ENCODE peak calls at places on chromosomes 12 and 14, in seven cellular contexts. One of them, this sample, is unnamed.

GRCh38 chr12:92702754-92703679 is at the start of gene PLEKHG7:
- DNase-seq in IMR-90: no peak
- DNase-seq in mesendoderm: no peak
- DNase-seq in neuronal stem cell: no peak
- DNase-seq in H9: no peak
- DNase-seq in H1: no peak
- DNase-seq in trophoblast cell: no peak
- DNase-seq in this sample: no peak

GRCh38 chr12:69555461-69555860 is 29.8 kb upstream of the CCT2 start:
- DNase-seq in IMR-90: peak
- DNase-seq in mesendoderm: no peak
- DNase-seq in neuronal stem cell: no peak
- DNase-seq in H9: no peak
- DNase-seq in H1: no peak
- DNase-seq in trophoblast cell: peak
- DNase-seq in this sample: peak

GRCh38 chr12:24754690-24755638 is 193.9 kb downstream of the BCAT1 start:
- DNase-seq in IMR-90: peak
- DNase-seq in mesendoderm: peak
- DNase-seq in neuronal stem cell: no peak
- DNase-seq in H9: no peak
- DNase-seq in H1: no peak
- DNase-seq in trophoblast cell: peak
- DNase-seq in this sample: peak

GRCh38 chr12:131990980-131991305 is 41.2 kb downstream of the EP400 start:
- DNase-seq in IMR-90: no peak
- DNase-seq in mesendoderm: no peak
- DNase-seq in neuronal stem cell: no peak
- DNase-seq in H9: no peak
- DNase-seq in H1: peak
- DNase-seq in trophoblast cell: no peak
- DNase-seq in this sample: no peak

GRCh38 chr14:23566782-23567185 is 807 bp downstream of the AP1G2 start:
- DNase-seq in IMR-90: no peak
- DNase-seq in mesendoderm: no peak
- DNase-seq in neuronal stem cell: no peak
- DNase-seq in H9: no peak
- DNase-seq in H1: no peak
- DNase-seq in trophoblast cell: no peak
- DNase-seq in this sample: peak

GRCh38 chr14:101939771-101940170 is 24.6 kb upstream of the DYNC1H1 start:
- DNase-seq in IMR-90: no peak
- DNase-seq in mesendoderm: no peak
- DNase-seq in neuronal stem cell: no peak
- DNase-seq in H9: no peak
- DNase-seq in H1: no peak
- DNase-seq in trophoblast cell: peak
- DNase-seq in this sample: no peak

GRCh38 chr12:133010657-133011297 is 24.6 kb downstream of the ZNF26 start:
- DNase-seq in IMR-90: no peak
- DNase-seq in mesendoderm: peak
- DNase-seq in neuronal stem cell: no peak
- DNase-seq in H9: no peak
- DNase-seq in H1: no peak
- DNase-seq in trophoblast cell: no peak
- DNase-seq in this sample: peak

GRCh38 chr12:10366875-10367274 is 23.0 kb downstream of the KLRK1 start:
- DNase-seq in IMR-90: no peak
- DNase-seq in mesendoderm: peak
- DNase-seq in neuronal stem cell: no peak
- DNase-seq in H9: no peak
- DNase-seq in H1: no peak
- DNase-seq in trophoblast cell: no peak
- DNase-seq in this sample: peak

GRCh38 chr12:101866615-101867373 is 10.6 kb upstream of the DRAM1 start:
- DNase-seq in IMR-90: no peak
- DNase-seq in mesendoderm: no peak
- DNase-seq in neuronal stem cell: no peak
- DNase-seq in H9: peak
- DNase-seq in H1: no peak
- DNase-seq in trophoblast cell: no peak
- DNase-seq in this sample: no peak

GRCh38 chr14:77098470-77099353 is 654 bp downstream of the CIPC start:
- DNase-seq in IMR-90: no peak
- DNase-seq in mesendoderm: no peak
- DNase-seq in neuronal stem cell: no peak
- DNase-seq in H9: peak
- DNase-seq in H1: no peak
- DNase-seq in trophoblast cell: peak
- DNase-seq in this sample: no peak

GRCh38 chr12:15629108-15629507 is 160.1 kb downstream of the EPS8 start:
- DNase-seq in IMR-90: peak
- DNase-seq in mesendoderm: peak
- DNase-seq in neuronal stem cell: peak
- DNase-seq in H9: no peak
- DNase-seq in H1: no peak
- DNase-seq in trophoblast cell: peak
- DNase-seq in this sample: peak

GRCh38 chr12:65892905-65893304 is 68.6 kb downstream of the HMGA2 start:
- DNase-seq in IMR-90: peak
- DNase-seq in mesendoderm: no peak
- DNase-seq in neuronal stem cell: no peak
- DNase-seq in H9: no peak
- DNase-seq in H1: no peak
- DNase-seq in trophoblast cell: no peak
- DNase-seq in this sample: peak

GRCh38 chr14:71309756-71310155 is 402.5 kb downstream of the PCNX1 start:
- DNase-seq in IMR-90: no peak
- DNase-seq in mesendoderm: peak
- DNase-seq in neuronal stem cell: no peak
- DNase-seq in H9: no peak
- DNase-seq in H1: no peak
- DNase-seq in trophoblast cell: no peak
- DNase-seq in this sample: no peak

GRCh38 chr12:124625867-124626675 is 58.7 kb upstream of the NCOR2 start:
- DNase-seq in IMR-90: peak
- DNase-seq in mesendoderm: no peak
- DNase-seq in neuronal stem cell: no peak
- DNase-seq in H9: no peak
- DNase-seq in H1: no peak
- DNase-seq in trophoblast cell: peak
- DNase-seq in this sample: peak

GRCh38 chr12:21697829-21698630 is 40.4 kb upstream of the LDHB start:
- DNase-seq in IMR-90: peak
- DNase-seq in mesendoderm: peak
- DNase-seq in neuronal stem cell: peak
- DNase-seq in H9: no peak
- DNase-seq in H1: no peak
- DNase-seq in trophoblast cell: peak
- DNase-seq in this sample: peak

GRCh38 chr12:56223571-56224101 is 506 bp upstream of the NABP2 start:
- DNase-seq in IMR-90: no peak
- DNase-seq in mesendoderm: no peak
- DNase-seq in neuronal stem cell: no peak
- DNase-seq in H9: no peak
- DNase-seq in H1: no peak
- DNase-seq in trophoblast cell: no peak
- DNase-seq in this sample: no peak
- H3K27ac ChIP-seq in IMR-90: peak
- H3K27ac ChIP-seq in mesendoderm: peak
- H3K27ac ChIP-seq in neuronal stem cell: peak
- H3K27ac ChIP-seq in H9: peak
- H3K27ac ChIP-seq in H1: peak
- H3K27ac ChIP-seq in trophoblast cell: peak
- H3K27ac ChIP-seq in this sample: peak

GRCh38 chr14:73253323-73253610 is 16.0 kb downstream of the PAPLN start:
- DNase-seq in IMR-90: no peak
- DNase-seq in mesendoderm: no peak
- DNase-seq in neuronal stem cell: no peak
- DNase-seq in H9: no peak
- DNase-seq in H1: no peak
- DNase-seq in trophoblast cell: no peak
- DNase-seq in this sample: no peak

GRCh38 chr14:73253721-73254120 is 16.4 kb downstream of the PAPLN start:
- DNase-seq in IMR-90: no peak
- DNase-seq in mesendoderm: no peak
- DNase-seq in neuronal stem cell: no peak
- DNase-seq in H9: no peak
- DNase-seq in H1: no peak
- DNase-seq in trophoblast cell: no peak
- DNase-seq in this sample: no peak

GRCh38 chr14:73255005-73255400 is 17.7 kb downstream of the PAPLN start:
- DNase-seq in IMR-90: no peak
- DNase-seq in mesendoderm: no peak
- DNase-seq in neuronal stem cell: no peak
- DNase-seq in H9: no peak
- DNase-seq in H1: no peak
- DNase-seq in trophoblast cell: no peak
- DNase-seq in this sample: no peak

GRCh38 chr14:73255693-73256225 is 18.5 kb downstream of the PAPLN start:
- DNase-seq in IMR-90: no peak
- DNase-seq in mesendoderm: no peak
- DNase-seq in neuronal stem cell: no peak
- DNase-seq in H9: no peak
- DNase-seq in H1: no peak
- DNase-seq in trophoblast cell: no peak
- DNase-seq in this sample: no peak

GRCh38 chr14:73254247-73255004 is 17.1 kb downstream of the PAPLN start:
- DNase-seq in IMR-90: no peak
- DNase-seq in mesendoderm: no peak
- DNase-seq in neuronal stem cell: no peak
- DNase-seq in H9: no peak
- DNase-seq in H1: no peak
- DNase-seq in trophoblast cell: peak
- DNase-seq in this sample: no peak
- H3K18ac ChIP-seq in IMR-90: no peak
- H3K18ac ChIP-seq in mesendoderm: no peak
- H3K18ac ChIP-seq in neuronal stem cell: peak
- H3K18ac ChIP-seq in H9: no peak
- H3K18ac ChIP-seq in H1: no peak
- H3K18ac ChIP-seq in trophoblast cell: no peak
- H3K18ac ChIP-seq in this sample: no peak

GRCh38 chr12:52874573-52875435 is 26.0 kb upstream of the KRT78 start:
- DNase-seq in IMR-90: no peak
- DNase-seq in mesendoderm: no peak
- DNase-seq in neuronal stem cell: no peak
- DNase-seq in H9: no peak
- DNase-seq in H1: no peak
- DNase-seq in trophoblast cell: peak
- DNase-seq in this sample: no peak

GRCh38 chr12:52873832-52874572 is 25.2 kb upstream of the KRT78 start:
- DNase-seq in IMR-90: peak
- DNase-seq in mesendoderm: no peak
- DNase-seq in neuronal stem cell: no peak
- DNase-seq in H9: peak
- DNase-seq in H1: peak
- DNase-seq in trophoblast cell: peak
- DNase-seq in this sample: peak

GRCh38 chr12:52873513-52873831 is 24.7 kb upstream of the KRT78 start:
- DNase-seq in IMR-90: no peak
- DNase-seq in mesendoderm: no peak
- DNase-seq in neuronal stem cell: no peak
- DNase-seq in H9: no peak
- DNase-seq in H1: no peak
- DNase-seq in trophoblast cell: peak
- DNase-seq in this sample: no peak

GRCh38 chr12:52871291-52871961 is 22.6 kb upstream of the KRT78 start:
- DNase-seq in IMR-90: peak
- DNase-seq in mesendoderm: peak
- DNase-seq in neuronal stem cell: no peak
- DNase-seq in H9: no peak
- DNase-seq in H1: no peak
- DNase-seq in trophoblast cell: peak
- DNase-seq in this sample: peak

DNA sequence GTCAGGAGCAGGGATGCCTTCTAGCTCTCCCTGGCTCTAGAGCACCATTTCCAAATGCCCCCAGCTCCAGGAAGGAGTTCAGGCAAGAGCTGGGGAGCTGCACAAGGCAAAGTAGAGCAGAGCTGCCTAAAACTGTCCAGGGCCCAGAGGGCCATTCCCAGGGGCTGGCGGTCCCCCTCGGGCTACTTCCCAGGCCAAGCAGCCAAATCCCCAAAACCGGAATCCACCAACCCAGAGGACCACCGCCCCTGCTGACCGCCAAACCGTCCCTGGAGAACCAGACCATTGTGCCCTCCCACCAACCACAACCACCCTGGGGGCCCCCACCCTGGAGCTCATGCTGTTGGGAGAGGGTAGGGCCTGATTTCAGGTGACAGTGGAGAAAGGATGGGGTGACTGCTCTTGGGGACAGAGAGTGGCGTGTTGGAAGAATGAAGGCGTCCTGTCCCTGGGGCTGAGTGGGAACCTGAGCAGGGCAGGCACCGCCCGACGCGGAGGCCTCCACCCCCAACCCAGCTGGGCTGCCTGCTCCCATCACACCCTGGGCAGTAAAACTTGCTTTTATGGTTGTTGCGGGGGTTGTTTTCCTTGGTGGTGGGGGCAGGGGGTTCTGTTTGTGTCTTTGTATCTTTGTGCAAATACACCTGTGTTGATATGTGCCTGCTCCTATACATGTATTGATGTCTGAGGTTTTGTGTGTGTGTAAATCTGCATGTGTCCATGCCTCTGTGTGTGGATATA is 24.0 kb upstream of the KRT78 start:
- DNase-seq in IMR-90: no peak
- DNase-seq in mesendoderm: no peak
- DNase-seq in neuronal stem cell: no peak
- DNase-seq in H9: no peak
- DNase-seq in H1: no peak
- DNase-seq in trophoblast cell: no peak
- DNase-seq in this sample: no peak
- H3K27ac ChIP-seq in IMR-90: no peak
- H3K27ac ChIP-seq in mesendoderm: no peak
- H3K27ac ChIP-seq in neuronal stem cell: no peak
- H3K27ac ChIP-seq in H9: no peak
- H3K27ac ChIP-seq in H1: no peak
- H3K27ac ChIP-seq in trophoblast cell: no peak
- H3K27ac ChIP-seq in this sample: no peak

DNA sequence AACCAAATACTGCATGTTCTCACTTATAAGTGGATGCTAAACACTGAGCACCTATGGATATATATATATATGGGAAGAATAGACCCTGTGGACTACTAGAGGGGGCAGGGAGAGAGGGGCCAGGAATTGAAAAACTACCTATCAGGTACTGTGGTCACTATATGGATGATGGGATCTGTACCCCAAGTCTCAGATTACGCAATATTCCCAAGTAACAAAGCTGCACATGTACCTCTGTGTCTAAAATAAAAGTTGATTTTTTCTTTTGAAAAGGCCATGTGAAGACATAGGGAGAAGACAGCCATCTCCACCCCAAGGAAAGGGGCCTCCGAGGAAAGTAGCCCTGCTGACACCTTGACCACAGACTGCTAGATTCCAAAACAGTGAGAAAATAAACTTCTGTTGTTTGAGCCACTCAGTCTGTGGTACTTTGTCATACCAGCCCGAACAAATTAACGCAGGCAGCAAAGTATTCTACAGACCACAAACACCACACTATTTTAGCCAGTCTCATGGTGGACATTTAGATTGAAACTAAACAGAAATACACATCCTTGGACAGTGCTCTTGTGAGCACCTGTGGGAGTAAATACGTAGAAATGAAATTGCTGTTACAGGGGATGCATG is 197.1 kb downstream of the EFCAB11 start:
- DNase-seq in IMR-90: no peak
- DNase-seq in mesendoderm: no peak
- DNase-seq in neuronal stem cell: no peak
- DNase-seq in H9: no peak
- DNase-seq in H1: no peak
- DNase-seq in trophoblast cell: no peak
- DNase-seq in this sample: no peak
- H3K18ac ChIP-seq in IMR-90: no peak
- H3K18ac ChIP-seq in mesendoderm: no peak
- H3K18ac ChIP-seq in neuronal stem cell: no peak
- H3K18ac ChIP-seq in H9: no peak
- H3K18ac ChIP-seq in H1: no peak
- H3K18ac ChIP-seq in trophoblast cell: no peak
- H3K18ac ChIP-seq in this sample: no peak